ENCODE peak calls at places on chromosomes 4 and X, in six cellular contexts. A is A549, V is astrocyte of the spinal cord, M is AG10803, I is progenitor cell of endocrine pancreas, P is osteocyte. Q is an unnamed sample.

GRCh38 chr4:156685308-156685707 is 286.3 kb downstream of the PDGFC start:
- DNase-seq in I (no peak), A (no peak), V (no peak), M (no peak), P (no peak), Q (peak)

GRCh38 chr4:104494822-104495559 is at the start of gene CXXC4:
- DNase-seq in P (no peak), V (peak), M (peak), A (peak), I (peak), Q (peak)

GRCh38 chr4:3371581-3372001 is 70.2 kb upstream of the HGFAC start:
- DNase-seq in P (no peak), A (no peak), I (no peak), V (no peak), M (no peak), Q (no peak)

GRCh38 chr4:174037049-174037448 is 246.4 kb downstream of the FBXO8 start:
- DNase-seq in M (peak), V (no peak), P (no peak), I (no peak), A (no peak), Q (no peak)

GRCh38 chr4:64682481-64682880 is 273.2 kb upstream of the TECRL start:
- DNase-seq in A (no peak), I (no peak), P (no peak), M (no peak), V (no peak), Q (no peak)

GRCh38 chr4:72843466-72843865 is 226.1 kb downstream of the COX18 start:
- DNase-seq in V (no peak), A (no peak), P (no peak), I (no peak), M (peak), Q (no peak)

GRCh38 chrX:132266583-132267355 is 47.5 kb upstream of the RAP2C start:
- DNase-seq in M (peak), A (no peak), I (no peak), P (no peak), V (peak), Q (no peak)

GRCh38 chr4:19472669-19473068 is 779.0 kb upstream of the SLIT2 start:
- DNase-seq in V (no peak), I (no peak), M (peak), A (no peak), P (no peak), Q (no peak)

GRCh38 chr4:24659241-24659961 is 75.0 kb upstream of the DHX15 start:
- DNase-seq in P (no peak), A (no peak), I (no peak), M (no peak), V (no peak), Q (no peak)

GRCh38 chr4:176499518-176499917 is 179.8 kb downstream of the SPCS3 start:
- DNase-seq in A (peak), V (peak), P (no peak), M (peak), I (no peak), Q (peak)

GRCh38 chr4:152535236-152535902 is 523 bp downstream of the FBXW7 start:
- DNase-seq in A (no peak), M (no peak), I (peak), P (no peak), V (no peak), Q (no peak)

GRCh38 chr4:115851918-115852766 is 738.7 kb upstream of the NDST4 start:
- DNase-seq in I (peak), P (no peak), A (peak), V (peak), M (no peak), Q (no peak)

GRCh38 chrX:54230440-54231148 is 47.5 kb upstream of the FAM120C start:
- DNase-seq in P (no peak), M (peak), V (no peak), A (no peak), I (no peak), Q (no peak)

GRCh38 chrX:68503830-68504229 is 5.0 kb downstream of the YIPF6 start:
- DNase-seq in M (peak), A (no peak), V (no peak), P (no peak), I (no peak), Q (no peak)

GRCh38 chr4:2937146-2937857 is 25.9 kb downstream of the NOP14 start:
- DNase-seq in I (no peak), A (peak), M (no peak), V (peak), P (no peak), Q (no peak)

GRCh38 chrX:70062076-70062475 is at the start of gene OTUD6A:
- DNase-seq in P (peak), V (no peak), A (no peak), M (no peak), I (no peak), Q (no peak)

GRCh38 chr4:16544251-16544721 is 318.0 kb upstream of the TAPT1 start:
- DNase-seq in I (no peak), A (no peak), V (no peak), P (peak), M (peak), Q (no peak)

GRCh38 chrX:2828404-2829065 is at the start of gene GYG2:
- DNase-seq in V (peak), I (peak), M (no peak), P (peak), A (peak), Q (no peak)

GRCh38 chrX:153779891-153780677 is 757 bp upstream of the SRPK3 start:
- DNase-seq in P (no peak), A (no peak), M (no peak), I (no peak), V (no peak), Q (no peak)

GRCh38 chrX:151901821-151902220 is 10.9 kb upstream of the MAGEA4 start:
- DNase-seq in I (no peak), M (peak), A (no peak), V (no peak), P (no peak), Q (peak)

GRCh38 chr4:36198068-36198808 is 46.1 kb downstream of the ARAP2 start:
- DNase-seq in P (no peak), A (no peak), I (no peak), M (no peak), V (no peak), Q (no peak)

GRCh38 chr4:38414410-38414809 is 249.6 kb upstream of the KLF3 start:
- DNase-seq in M (no peak), V (no peak), I (no peak), P (no peak), A (no peak), Q (no peak)

GRCh38 chr4:120915311-120915710 is 7.2 kb downstream of the PRDM5 start:
- DNase-seq in P (no peak), M (no peak), V (no peak), I (no peak), A (no peak), Q (no peak)

GRCh38 chr4:106530034-106530361 is 161.4 kb upstream of the GIMD1 start:
- DNase-seq in A (no peak), V (no peak), I (no peak), P (no peak), M (peak), Q (no peak)

GRCh38 chr4:117324851-117325491 is 239.6 kb upstream of the TRAM1L1 start:
- DNase-seq in M (no peak), V (peak), P (no peak), I (no peak), A (no peak), Q (no peak)

DNA sequence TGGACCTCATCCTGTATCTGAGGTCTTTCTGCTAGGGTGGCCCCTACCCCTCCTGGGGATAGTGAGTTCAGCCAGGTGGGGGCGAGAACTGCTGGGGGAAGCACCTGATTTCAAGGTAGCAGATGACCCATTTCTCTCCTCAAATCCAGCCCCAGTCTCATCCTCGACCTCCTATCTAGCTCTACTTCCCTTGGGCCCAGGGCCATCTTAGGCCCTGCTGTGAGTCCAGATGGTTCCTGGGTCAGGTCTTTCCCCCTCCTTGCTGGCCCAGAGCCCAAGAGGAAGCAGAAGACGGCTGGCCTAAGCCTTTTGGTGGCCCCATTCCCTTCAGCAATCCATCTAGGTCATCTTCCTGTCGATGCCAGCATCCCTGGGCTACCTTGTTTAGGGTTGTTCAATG is 3.3 kb downstream of the CDK16 start:
- DNase-seq in M (no peak), A (no peak), I (no peak), V (no peak), P (no peak), Q (no peak)
- TF ChIP-seq CTCF in M (no peak), A (no peak), I (no peak), V (no peak), P (no peak), Q (no peak)

DNA sequence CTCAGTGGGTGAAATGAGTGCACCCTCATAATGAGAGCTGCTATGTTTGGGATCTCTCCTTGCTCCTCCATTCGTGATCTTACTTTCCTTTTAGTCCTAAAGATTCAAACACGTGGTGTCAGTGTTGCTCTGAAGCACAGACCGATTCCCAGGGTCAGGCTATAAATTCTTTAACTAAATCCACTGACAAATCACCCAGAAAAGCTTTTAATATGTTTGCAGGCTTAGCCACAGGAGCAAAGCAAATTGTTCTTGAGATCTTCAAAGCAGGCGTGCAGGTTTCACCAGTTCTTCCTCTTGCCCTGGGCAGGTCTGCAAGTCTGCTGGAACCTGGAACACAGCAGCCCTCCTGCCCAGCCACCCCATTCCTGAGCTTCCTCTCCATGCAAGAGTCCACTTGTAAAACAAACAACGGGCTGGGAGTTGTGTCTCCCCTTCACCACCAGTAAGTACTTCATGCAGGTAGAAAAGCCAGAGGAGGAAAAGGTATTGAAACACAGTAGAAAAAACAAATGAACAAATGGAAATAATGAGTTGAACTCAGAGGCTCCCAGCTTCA is 70.1 kb upstream of the ENPP6 start:
- DNase-seq in M (peak), I (no peak), A (no peak), P (no peak), V (peak), Q (peak)
- TF ChIP-seq CTCF in M (peak), I (peak), A (no peak), P (peak), V (peak), Q (peak)

GRCh38 chr4:55887594-55887993 is 34.1 kb downstream of the EXOC1 start:
- DNase-seq in I (no peak), M (no peak), P (no peak), V (no peak), A (peak), Q (no peak)
- TF ChIP-seq CTCF in I (peak), M (no peak), P (peak), V (peak), A (no peak), Q (peak)

GRCh38 chrX:134191276-134191675 is 45.7 kb upstream of the CCDC160 start:
- DNase-seq in A (no peak), I (no peak), P (no peak), M (no peak), V (no peak), Q (no peak)

DNA sequence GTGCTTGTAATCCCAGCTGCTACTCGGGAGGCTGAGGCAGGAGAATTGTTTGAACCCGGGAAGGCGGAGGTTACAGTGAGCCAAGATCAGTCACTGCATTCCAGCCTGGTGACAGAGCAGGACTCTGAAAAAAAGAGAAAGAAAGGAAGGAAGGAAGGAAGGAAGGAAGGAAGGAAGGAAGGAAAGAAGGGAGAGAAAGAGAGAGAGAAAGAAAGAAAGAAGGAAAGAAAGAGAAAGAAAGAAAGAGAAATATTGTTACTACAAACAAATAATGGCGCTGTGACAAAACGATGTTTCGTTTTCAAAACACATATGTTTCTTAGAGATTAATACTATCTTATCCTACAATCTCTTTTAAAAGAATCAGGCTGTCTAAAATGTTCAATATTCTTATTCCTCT is 42.1 kb upstream of the CCDC160 start:
- DNase-seq in A (no peak), M (no peak), I (no peak), V (no peak), P (no peak), Q (no peak)
- TF ChIP-seq CTCF in A (no peak), M (no peak), I (no peak), V (no peak), P (no peak), Q (no peak)

GRCh38 chr4:75892508-75892907 is 9.7 kb downstream of the PPEF2 start:
- DNase-seq in A (peak), I (no peak), V (no peak), P (no peak), M (no peak), Q (no peak)
- TF ChIP-seq CTCF in A (no peak), I (peak), V (peak), P (peak), M (peak), Q (peak)

DNA sequence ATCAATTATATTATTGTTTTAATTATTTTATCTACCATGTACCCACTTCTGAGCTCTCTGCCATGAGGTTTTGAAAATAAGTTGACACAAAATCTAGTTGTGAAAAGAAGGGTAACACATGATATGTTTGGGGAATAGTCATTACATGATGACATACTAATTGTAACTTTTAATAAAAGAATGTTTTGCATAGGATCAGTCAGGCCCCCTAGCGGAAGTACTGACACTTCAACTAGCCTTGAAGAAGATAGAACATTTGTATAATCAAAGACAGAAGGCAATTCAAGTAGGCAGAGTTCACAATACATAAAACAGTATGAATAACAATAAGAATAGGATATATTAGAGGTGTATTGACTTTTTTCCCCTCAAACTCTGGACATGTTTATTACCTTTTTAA is 1191.0 kb upstream of the AGA start:
- DNase-seq in I (no peak), A (peak), V (no peak), P (no peak), M (no peak), Q (no peak)
- TF ChIP-seq CTCF in I (peak), A (no peak), V (no peak), P (no peak), M (no peak), Q (peak)

GRCh38 chrX:17670874-17671273 is 66.4 kb upstream of the SCML1 start:
- DNase-seq in I (no peak), V (no peak), M (no peak), A (no peak), P (no peak), Q (no peak)
- TF ChIP-seq CTCF in I (no peak), V (no peak), M (no peak), A (no peak), P (no peak), Q (no peak)

DNA sequence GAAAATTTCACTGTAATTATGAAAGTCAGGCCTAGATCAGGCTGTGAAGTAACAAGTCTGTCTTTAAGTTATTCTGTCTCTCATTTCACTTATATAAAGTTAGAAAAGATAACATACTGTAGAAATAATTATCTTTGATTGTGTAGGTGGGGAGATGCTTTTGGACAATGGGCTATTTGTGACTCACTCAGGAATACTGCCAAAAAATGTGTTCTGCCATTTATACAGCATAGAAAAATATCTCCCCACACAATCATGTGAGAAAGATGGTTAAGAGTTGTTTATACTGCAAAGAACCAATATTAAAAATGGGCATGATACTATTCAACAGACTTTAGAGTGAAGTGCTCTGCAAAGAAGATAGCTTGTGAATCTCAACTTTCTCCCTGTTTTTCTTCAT is 95.0 kb upstream of the GABRA2 start:
- DNase-seq in A (no peak), P (no peak), I (no peak), M (no peak), V (no peak), Q (no peak)
- TF ChIP-seq CTCF in A (no peak), P (no peak), I (no peak), M (no peak), V (no peak), Q (no peak)